ENCODE peak calls at places on chromosomes 1 and 21, in eight cellular contexts. T, B, Q, U, P, G, H and L are unnamed samples. For H4K20me1, the result is how much of the 10 kb centered on the place peaks cover.

GRCh38 chr21:32306021-32306780 is 7.5 kb downstream of the MRAP start:
- DNase-seq in Q (no peak), H (peak), U (no peak), B (peak), T (no peak), G (no peak), P (no peak), L (no peak)

GRCh38 chr1:181104790-181105133 is 16.3 kb downstream of the IER5 start:
- DNase-seq in T (no peak), H (peak), Q (no peak), P (no peak), U (peak), G (no peak), B (peak), L (peak)

GRCh38 chr1:156936721-156937220 is 16.3 kb downstream of the LRRC71 start:
- DNase-seq in T (no peak), U (no peak), H (no peak), G (no peak), P (no peak), B (no peak), Q (no peak), L (peak)

GRCh38 chr1:205141236-205142104 is 19.7 kb upstream of the RBBP5 start:
- DNase-seq in U (peak), H (peak), Q (peak), G (peak), B (peak), P (peak), T (peak), L (peak)

GRCh38 chr1:113545210-113545609 is 154.9 kb downstream of the MAGI3 start:
- DNase-seq in B (no peak), Q (no peak), T (no peak), G (no peak), P (no peak), H (no peak), U (no peak), L (no peak)

GRCh38 chr21:37712204-37712934 is 203.9 kb downstream of the KCNJ6 start:
- DNase-seq in B (peak), T (peak), U (peak), Q (peak), P (peak), H (peak), G (peak), L (peak)

GRCh38 chr1:159881930-159882839 is 17.8 kb downstream of the CFAP45 start:
- DNase-seq in G (peak), U (peak), P (peak), H (no peak), B (peak), T (peak), Q (peak), L (peak)

GRCh38 chr1:226653311-226653921 is 85.7 kb downstream of the ITPKB start:
- DNase-seq in G (peak), U (peak), B (no peak), P (no peak), H (no peak), Q (no peak), T (no peak), L (no peak)

GRCh38 chr1:36924282-36924791 is 110.0 kb downstream of the GRIK3 start:
- DNase-seq in B (peak), P (peak), U (peak), H (peak), T (peak), G (peak), Q (peak), L (peak)

GRCh38 chr1:9278585-9279153 is 14.0 kb upstream of the SPSB1 start:
- DNase-seq in P (no peak), T (no peak), Q (no peak), G (no peak), U (peak), H (no peak), B (no peak), L (no peak)

GRCh38 chr21:44304846-44305245 is 5.0 kb downstream of the PFKL start:
- DNase-seq in P (peak), Q (peak), B (peak), U (peak), G (peak), T (no peak), H (peak), L (peak)
- H4K20me1 ChIP-seq in P (under half), Q (half or more), B (under half), U (half or more), G (under half), T (under half), H (under half), L (under half)

DNA sequence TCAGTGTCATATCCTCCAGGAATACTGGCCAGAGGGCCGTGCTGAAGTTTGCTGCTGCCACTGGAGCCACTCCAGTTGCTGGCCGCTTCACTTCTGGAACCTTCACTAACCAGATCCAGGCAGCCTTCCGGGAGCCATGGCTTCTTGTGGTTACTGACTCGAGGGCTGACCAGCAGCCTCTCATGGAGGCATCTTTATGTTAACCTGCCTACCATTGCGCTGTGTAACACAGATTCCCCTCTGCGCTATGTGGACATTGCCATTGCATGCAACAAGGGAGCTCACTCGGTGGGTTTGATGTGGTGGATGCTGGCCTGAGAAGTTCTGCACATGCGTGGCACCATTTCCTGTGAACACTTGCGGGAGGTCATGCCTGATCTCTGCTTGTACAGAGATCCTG is 24.8 kb downstream of the MTR start:
- DNase-seq in G (no peak), B (no peak), U (no peak), P (no peak), Q (no peak), H (no peak), T (no peak), L (no peak)
- H4K20me1 ChIP-seq in G (under half), B (under half), U (under half), P (under half), Q (under half), H (under half), T (under half), L (under half)

DNA sequence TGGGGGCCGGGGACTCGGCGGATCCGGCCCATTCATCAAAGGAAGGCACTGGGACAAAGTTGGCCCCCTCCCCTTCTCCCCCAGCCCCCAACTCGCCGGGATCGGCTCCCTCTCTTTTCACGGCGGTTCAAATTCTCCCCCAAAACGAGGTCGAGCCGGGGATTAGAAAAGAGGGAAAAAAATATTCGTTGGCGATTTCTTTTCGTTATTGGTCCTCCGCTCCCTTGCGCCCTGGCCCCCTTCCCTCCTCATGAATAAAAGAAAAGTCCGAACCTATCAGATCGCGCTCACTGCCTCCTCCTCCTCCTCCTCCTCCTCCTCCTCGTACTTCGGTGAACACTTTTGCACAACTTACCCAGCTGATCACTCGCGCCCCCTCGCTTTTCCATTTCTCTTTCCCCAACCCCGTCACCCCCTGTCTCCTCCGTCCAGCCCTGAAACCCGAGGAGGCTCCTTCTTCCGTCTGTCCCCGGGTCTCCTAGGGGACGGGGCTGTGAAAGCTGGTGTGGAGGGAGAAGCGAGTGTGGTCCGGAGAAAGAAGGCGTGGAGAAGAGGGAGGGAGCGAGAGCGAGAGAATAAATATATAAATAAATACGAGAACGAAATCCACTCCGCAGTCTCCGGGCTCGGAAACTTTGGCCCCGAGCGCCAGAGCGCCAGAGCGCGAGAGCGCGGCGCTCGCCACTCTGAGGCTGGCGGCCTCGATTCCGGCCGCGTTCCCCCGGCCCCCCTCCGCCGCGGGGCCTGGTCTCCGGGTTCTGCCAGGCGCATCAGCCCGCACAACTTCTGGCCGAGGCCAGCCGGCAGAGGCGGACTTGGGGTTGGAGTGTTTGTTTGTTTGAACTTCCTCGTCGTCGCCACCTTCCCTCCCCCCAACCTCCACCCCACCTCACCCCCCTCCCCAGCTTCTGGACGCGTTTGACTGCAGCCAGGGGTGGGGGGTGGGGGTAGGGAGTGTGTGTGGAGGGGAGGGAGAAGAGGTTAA is at the start of gene PAX7:
- DNase-seq in P (no peak), T (no peak), Q (no peak), G (no peak), B (no peak), H (peak), U (no peak), L (no peak)
- H4K20me1 ChIP-seq in P (under half), T (under half), Q (under half), G (under half), B (under half), H (under half), U (under half), L (under half)

DNA sequence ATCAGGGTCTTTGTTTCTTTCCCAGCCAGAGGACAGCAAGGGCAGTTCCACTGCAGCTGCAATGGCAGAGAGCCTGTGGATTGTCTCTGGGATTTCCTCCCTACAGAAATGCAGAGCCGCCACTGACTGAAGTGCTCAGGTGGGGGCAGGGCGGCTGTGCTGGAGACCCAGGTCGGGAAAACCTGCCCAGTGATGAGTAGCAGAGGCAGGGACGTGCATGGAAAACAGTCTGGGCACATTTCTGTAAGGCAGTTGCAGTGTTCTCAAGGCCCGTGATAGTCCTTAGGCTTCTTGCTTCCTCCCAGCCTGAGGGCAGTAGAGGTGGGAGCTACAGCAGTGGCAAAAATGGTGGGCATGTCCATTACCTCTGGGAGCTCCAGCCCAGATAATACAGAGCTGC is 40.1 kb upstream of the CYP4X1 start:
- DNase-seq in G (no peak), B (no peak), Q (no peak), H (peak), U (no peak), T (no peak), P (no peak), L (no peak)
- H4K20me1 ChIP-seq in G (under half), B (under half), Q (under half), H (under half), U (under half), T (under half), P (under half), L (under half)

DNA sequence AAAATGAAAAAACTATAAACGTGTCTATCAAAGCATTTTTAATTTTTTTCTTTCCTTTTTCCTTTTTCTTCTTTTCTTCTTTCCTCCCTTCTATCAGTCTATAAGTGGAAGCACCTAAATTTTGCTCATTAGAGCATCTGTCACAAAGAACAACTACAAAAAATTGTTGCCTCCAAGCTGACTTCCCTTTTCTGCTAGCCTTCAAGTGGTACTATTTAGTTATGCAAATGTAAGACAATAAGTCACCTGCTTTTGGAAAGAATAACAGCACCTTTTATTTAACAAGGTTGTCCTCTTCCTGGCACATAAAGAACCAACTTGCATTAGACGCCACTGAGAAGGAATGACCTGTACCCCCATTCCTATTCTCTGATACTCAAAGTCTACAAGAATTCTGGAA is 45.0 kb upstream of the C1orf53 start:
- DNase-seq in U (no peak), T (no peak), Q (no peak), H (no peak), P (no peak), G (no peak), B (no peak), L (no peak)
- H4K20me1 ChIP-seq in U (under half), T (under half), Q (under half), H (under half), P (under half), G (under half), B (under half), L (under half)

GRCh38 chr1:167654975-167655575 is 25.0 kb downstream of the RCSD1 start:
- DNase-seq in B (no peak), G (no peak), U (no peak), P (no peak), Q (no peak), T (no peak), H (no peak), L (no peak)
- H4K20me1 ChIP-seq in B (under half), G (under half), U (half or more), P (under half), Q (under half), T (under half), H (under half), L (under half)

GRCh38 chr1:93348104-93348780 is 2.5 kb downstream of the DR1 start:
- DNase-seq in H (no peak), U (no peak), P (peak), T (no peak), B (no peak), Q (no peak), G (no peak), L (peak)

GRCh38 chr1:93347319-93347899 is 1.7 kb downstream of the DR1 start:
- DNase-seq in G (no peak), U (no peak), B (no peak), Q (no peak), T (no peak), H (no peak), P (peak), L (no peak)

GRCh38 chr1:93350322-93350721 is 4.6 kb downstream of the DR1 start:
- DNase-seq in P (no peak), T (no peak), G (no peak), Q (no peak), B (no peak), H (no peak), U (no peak), L (no peak)

GRCh38 chr1:93350875-93351274 is 5.2 kb downstream of the DR1 start:
- DNase-seq in H (no peak), Q (no peak), P (no peak), G (no peak), U (no peak), T (no peak), B (no peak), L (no peak)

GRCh38 chr1:93349231-93350135 is 3.8 kb downstream of the DR1 start:
- DNase-seq in T (no peak), Q (no peak), B (peak), U (no peak), G (no peak), H (no peak), P (peak), L (peak)
- H4K20me1 ChIP-seq in T (under half), Q (under half), B (under half), U (under half), G (under half), H (under half), P (under half), L (under half)

GRCh38 chr1:64525116-64525686 is 55.3 kb downstream of the CACHD1 start:
- DNase-seq in T (no peak), H (no peak), G (no peak), B (no peak), Q (no peak), P (no peak), U (no peak), L (no peak)
- H4K20me1 ChIP-seq in T (under half), H (under half), G (under half), B (under half), Q (under half), P (under half), U (under half), L (under half)